ENCODE peak calls at places on chromosomes 4 and X, in eight cellular contexts. U, P, R, T, J, Z, H and M are unnamed samples.

GRCh38 chr4:1503583-1504471 is 97.6 kb upstream of the NKX1-1 start:
- DNase-seq in U (no peak), P (no peak), R (no peak), T (no peak), J (no peak), Z (no peak), H (peak; percentile 82), M (no peak)

GRCh38 chrX:115609621-115610020 is 48.6 kb downstream of the PLS3 start:
- DNase-seq in U (no peak), P (no peak), R (no peak), T (peak; percentile 5), J (no peak), Z (no peak), H (no peak), M (no peak)

GRCh38 chr4:99087887-99088484 is 602 bp downstream of the ADH5 start:
- DNase-seq in U (no peak), P (peak; percentile 65), R (peak; percentile 70), T (peak; percentile 65), J (peak; percentile 26), Z (peak; percentile 79), H (no peak), M (no peak)

GRCh38 chrX:98607739-98608138 is 1724.0 kb downstream of the RPA4 start:
- DNase-seq in U (no peak), P (no peak), R (no peak), T (no peak), J (no peak), Z (no peak), H (no peak), M (no peak)

GRCh38 chrX:106039920-106040319 is 1.4 kb upstream of the SERPINA7 start:
- DNase-seq in U (no peak), P (no peak), R (peak; percentile 17), T (no peak), J (peak; percentile 2), Z (no peak), H (no peak), M (no peak)

GRCh38 chrX:11996810-11997209 is 141.5 kb upstream of the FRMPD4 start:
- DNase-seq in U (no peak), P (no peak), R (no peak), T (no peak), J (no peak), Z (no peak), H (no peak), M (no peak)

GRCh38 chr4:54783402-54784110 is 125.8 kb downstream of the KIT start:
- DNase-seq in U (no peak), P (no peak), R (no peak), T (no peak), J (no peak), Z (no peak), H (no peak), M (no peak)

GRCh38 chrX:71666240-71667223 is 814 bp upstream of the LOC101059915 start:
- DNase-seq in U (no peak), P (no peak), R (no peak), T (no peak), J (no peak), Z (no peak), H (no peak), M (no peak)

GRCh38 chr4:1402021-1402515 is 4.2 kb downstream of the NKX1-1 start:
- DNase-seq in U (no peak), P (no peak), R (no peak), T (no peak), J (no peak), Z (no peak), H (no peak), M (no peak)

GRCh38 chr4:139279723-139280620 is at the start of gene MGARP:
- DNase-seq in U (peak; percentile 4), P (peak; percentile 31), R (no peak), T (peak; percentile 56), J (no peak), Z (no peak), H (peak; percentile 85), M (no peak)

GRCh38 chrX:153494541-153495361 is at the start of gene BGN:
- DNase-seq in U (no peak), P (peak; percentile 42), R (no peak), T (peak; percentile 73), J (no peak), Z (no peak), H (no peak), M (peak; percentile 28)

GRCh38 chr4:156475322-156475721 is 496.3 kb downstream of the PDGFC start:
- DNase-seq in U (no peak), P (no peak), R (peak; percentile 75), T (peak; percentile 1), J (no peak), Z (peak; percentile 8), H (no peak), M (no peak)

GRCh38 chrX:7996414-7996813 is 69.2 kb upstream of the PNPLA4 start:
- DNase-seq in U (no peak), P (no peak), R (peak; percentile 32), T (peak; percentile 63), J (peak; percentile 31), Z (no peak), H (no peak), M (no peak)

GRCh38 chr4:186563761-186564160 is 8.4 kb upstream of the MTNR1A start:
- DNase-seq in U (no peak), P (no peak), R (no peak), T (no peak), J (no peak), Z (no peak), H (peak; percentile 59), M (no peak)

GRCh38 chr4:185576314-185576713 is 41.0 kb upstream of the PDLIM3 start:
- DNase-seq in U (no peak), P (no peak), R (no peak), T (no peak), J (no peak), Z (no peak), H (no peak), M (no peak)

GRCh38 chr4:2626231-2626630 is 89.8 kb downstream of the FAM193A start:
- DNase-seq in U (no peak), P (no peak), R (no peak), T (no peak), J (no peak), Z (no peak), H (no peak), M (no peak)

GRCh38 chr4:8912089-8912455 is 40.4 kb upstream of the HMX1 start:
- DNase-seq in U (no peak), P (no peak), R (no peak), T (no peak), J (no peak), Z (no peak), H (peak; percentile 80), M (no peak)

GRCh38 chrX:114583646-114584433 is at the start of gene HTR2C:
- DNase-seq in U (no peak), P (no peak), R (no peak), T (no peak), J (no peak), Z (no peak), H (no peak), M (no peak)

GRCh38 chr4:122963222-122963621 is 40.8 kb upstream of the NUDT6 start:
- DNase-seq in U (no peak), P (no peak), R (peak; percentile 94), T (no peak), J (no peak), Z (no peak), H (no peak), M (no peak)

GRCh38 chr4:47577779-47578553 is 92.9 kb downstream of the ATP10D start:
- DNase-seq in U (no peak), P (no peak), R (no peak), T (no peak), J (no peak), Z (no peak), H (no peak), M (no peak)

GRCh38 chr4:39320381-39321115 is 45.6 kb downstream of the RFC1 start:
- DNase-seq in U (no peak), P (no peak), R (peak; percentile 64), T (no peak), J (no peak), Z (no peak), H (no peak), M (no peak)

GRCh38 chr4:54225671-54226398 is 3.3 kb upstream of the PDGFRA start:
- DNase-seq in U (no peak), P (no peak), R (no peak), T (no peak), J (no peak), Z (no peak), H (peak; percentile 77), M (no peak)

GRCh38 chrX:145631461-145631951 is 186.1 kb upstream of the SLITRK2 start:
- DNase-seq in U (no peak), P (no peak), R (no peak), T (no peak), J (no peak), Z (no peak), H (no peak), M (no peak)

GRCh38 chr4:108804648-108805273 is 41.9 kb upstream of the ETNPPL start:
- DNase-seq in U (no peak), P (no peak), R (no peak), T (no peak), J (no peak), Z (no peak), H (no peak), M (no peak)

GRCh38 chrX:12360389-12360788 is 222.1 kb downstream of the FRMPD4 start:
- DNase-seq in U (no peak), P (no peak), R (peak; percentile 88), T (no peak), J (no peak), Z (no peak), H (no peak), M (no peak)

GRCh38 chrX:154840856-154841255 is 6.4 kb upstream of the SMIM9 start:
- DNase-seq in U (no peak), P (no peak), R (peak; percentile 43), T (peak; percentile 60), J (peak; percentile 31), Z (no peak), H (no peak), M (no peak)

GRCh38 chr4:23888421-23889319 is 1.2 kb downstream of the PPARGC1A start:
- DNase-seq in U (no peak), P (no peak), R (peak; percentile 57), T (peak; percentile 44), J (no peak), Z (no peak), H (no peak), M (peak; percentile 19)

GRCh38 chr4:107380836-107381438 is 339.1 kb downstream of the PAPSS1 start:
- DNase-seq in U (no peak), P (no peak), R (no peak), T (no peak), J (no peak), Z (no peak), H (no peak), M (no peak)

GRCh38 chrX:108468486-108468885 is 28.8 kb downstream of the COL4A5 start:
- DNase-seq in U (no peak), P (no peak), R (no peak), T (no peak), J (no peak), Z (no peak), H (no peak), M (no peak)

GRCh38 chr4:101597204-101597603 is 193.3 kb upstream of the BANK1 start:
- DNase-seq in U (no peak), P (no peak), R (peak; percentile 2), T (peak; percentile 15), J (peak; percentile 38), Z (no peak), H (no peak), M (no peak)

GRCh38 chr4:113106076-113106475 is 56.6 kb downstream of the ANK2 start:
- DNase-seq in U (no peak), P (no peak), R (peak; percentile 35), T (peak; percentile 51), J (peak; percentile 17), Z (no peak), H (no peak), M (no peak)